ENCODE peak calls at places on chromosomes 2 and 18, in nine cellular contexts. One of them, this sample, is unnamed.

GRCh38 chr2:100104718-100105677 is 37.4 kb downstream of the AFF3 start:
- DNase-seq in GM23338: peak
- DNase-seq in GM12865: no peak
- DNase-seq in cardiac fibroblast: no peak
- DNase-seq in HCT116: no peak
- DNase-seq in CD8-positive, alpha-beta T cell: no peak
- DNase-seq in NB4: no peak
- DNase-seq in thoracic aorta: no peak
- DNase-seq in psoas muscle: peak
- DNase-seq in this sample: no peak

GRCh38 chr18:10044054-10044453 is 130.2 kb downstream of the VAPA start:
- DNase-seq in NB4: no peak
- DNase-seq in cardiac fibroblast: no peak
- DNase-seq in GM23338: peak
- DNase-seq in CD8-positive, alpha-beta T cell: no peak
- DNase-seq in thoracic aorta: no peak
- DNase-seq in psoas muscle: no peak
- DNase-seq in GM12865: no peak
- DNase-seq in HCT116: no peak
- DNase-seq in this sample: no peak

GRCh38 chr2:167924556-167924955 is 322.8 kb downstream of the STK39 start:
- DNase-seq in CD8-positive, alpha-beta T cell: no peak
- DNase-seq in GM23338: no peak
- DNase-seq in thoracic aorta: no peak
- DNase-seq in NB4: no peak
- DNase-seq in HCT116: no peak
- DNase-seq in cardiac fibroblast: no peak
- DNase-seq in GM12865: no peak
- DNase-seq in psoas muscle: no peak
- DNase-seq in this sample: no peak

GRCh38 chr2:127713562-127713961 is 12.3 kb downstream of the SFT2D3 start:
- DNase-seq in GM12865: no peak
- DNase-seq in HCT116: no peak
- DNase-seq in thoracic aorta: no peak
- DNase-seq in NB4: no peak
- DNase-seq in CD8-positive, alpha-beta T cell: no peak
- DNase-seq in GM23338: no peak
- DNase-seq in cardiac fibroblast: no peak
- DNase-seq in psoas muscle: no peak
- DNase-seq in this sample: no peak

GRCh38 chr18:47168913-47169312 is 7.3 kb downstream of the IER3IP1 start:
- DNase-seq in GM12865: no peak
- DNase-seq in psoas muscle: no peak
- DNase-seq in GM23338: no peak
- DNase-seq in NB4: peak
- DNase-seq in cardiac fibroblast: no peak
- DNase-seq in HCT116: no peak
- DNase-seq in CD8-positive, alpha-beta T cell: no peak
- DNase-seq in thoracic aorta: no peak
- DNase-seq in this sample: no peak

GRCh38 chr2:6812857-6813530 is 52.7 kb downstream of the CMPK2 start:
- DNase-seq in GM23338: peak
- DNase-seq in NB4: no peak
- DNase-seq in HCT116: no peak
- DNase-seq in GM12865: no peak
- DNase-seq in CD8-positive, alpha-beta T cell: no peak
- DNase-seq in thoracic aorta: no peak
- DNase-seq in cardiac fibroblast: no peak
- DNase-seq in psoas muscle: no peak
- DNase-seq in this sample: no peak

GRCh38 chr18:62332964-62333695 is 8.0 kb downstream of the TNFRSF11A start:
- DNase-seq in GM23338: no peak
- DNase-seq in cardiac fibroblast: no peak
- DNase-seq in NB4: no peak
- DNase-seq in CD8-positive, alpha-beta T cell: no peak
- DNase-seq in psoas muscle: no peak
- DNase-seq in GM12865: no peak
- DNase-seq in HCT116: no peak
- DNase-seq in thoracic aorta: no peak
- DNase-seq in this sample: no peak

GRCh38 chr18:79525556-79526467 is 130.1 kb downstream of the NFATC1 start:
- DNase-seq in cardiac fibroblast: no peak
- DNase-seq in NB4: no peak
- DNase-seq in CD8-positive, alpha-beta T cell: no peak
- DNase-seq in psoas muscle: peak
- DNase-seq in HCT116: no peak
- DNase-seq in thoracic aorta: no peak
- DNase-seq in GM23338: no peak
- DNase-seq in GM12865: no peak
- DNase-seq in this sample: peak

GRCh38 chr18:61546598-61546997 is 213.4 kb downstream of the CDH20 start:
- DNase-seq in GM23338: no peak
- DNase-seq in HCT116: peak
- DNase-seq in thoracic aorta: no peak
- DNase-seq in psoas muscle: no peak
- DNase-seq in GM12865: no peak
- DNase-seq in CD8-positive, alpha-beta T cell: no peak
- DNase-seq in NB4: no peak
- DNase-seq in cardiac fibroblast: peak
- DNase-seq in this sample: no peak

GRCh38 chr2:170685591-170685990 is 29.5 kb upstream of the SP5 start:
- DNase-seq in CD8-positive, alpha-beta T cell: no peak
- DNase-seq in GM12865: no peak
- DNase-seq in psoas muscle: no peak
- DNase-seq in cardiac fibroblast: no peak
- DNase-seq in thoracic aorta: no peak
- DNase-seq in GM23338: peak
- DNase-seq in NB4: no peak
- DNase-seq in HCT116: no peak
- DNase-seq in this sample: no peak

GRCh38 chr2:64120928-64121327 is 23.3 kb downstream of the PELI1 start:
- DNase-seq in cardiac fibroblast: peak
- DNase-seq in psoas muscle: no peak
- DNase-seq in NB4: no peak
- DNase-seq in GM23338: no peak
- DNase-seq in GM12865: no peak
- DNase-seq in CD8-positive, alpha-beta T cell: no peak
- DNase-seq in HCT116: no peak
- DNase-seq in thoracic aorta: no peak
- DNase-seq in this sample: no peak

GRCh38 chr2:240200230-240201051 is 60.0 kb upstream of the OTOS start:
- DNase-seq in psoas muscle: no peak
- DNase-seq in CD8-positive, alpha-beta T cell: peak
- DNase-seq in thoracic aorta: no peak
- DNase-seq in NB4: peak
- DNase-seq in GM12865: no peak
- DNase-seq in cardiac fibroblast: no peak
- DNase-seq in GM23338: no peak
- DNase-seq in HCT116: no peak
- DNase-seq in this sample: no peak

GRCh38 chr2:98254504-98255059 is 91.7 kb upstream of the CNGA3 start:
- DNase-seq in NB4: no peak
- DNase-seq in psoas muscle: no peak
- DNase-seq in HCT116: no peak
- DNase-seq in thoracic aorta: no peak
- DNase-seq in CD8-positive, alpha-beta T cell: no peak
- DNase-seq in GM12865: no peak
- DNase-seq in GM23338: no peak
- DNase-seq in cardiac fibroblast: no peak
- DNase-seq in this sample: no peak

GRCh38 chr18:3305933-3306332 is 44.0 kb downstream of the MYL12B start:
- DNase-seq in GM12865: no peak
- DNase-seq in psoas muscle: no peak
- DNase-seq in thoracic aorta: no peak
- DNase-seq in cardiac fibroblast: peak
- DNase-seq in CD8-positive, alpha-beta T cell: no peak
- DNase-seq in GM23338: no peak
- DNase-seq in NB4: peak
- DNase-seq in HCT116: no peak
- DNase-seq in this sample: no peak

DNA sequence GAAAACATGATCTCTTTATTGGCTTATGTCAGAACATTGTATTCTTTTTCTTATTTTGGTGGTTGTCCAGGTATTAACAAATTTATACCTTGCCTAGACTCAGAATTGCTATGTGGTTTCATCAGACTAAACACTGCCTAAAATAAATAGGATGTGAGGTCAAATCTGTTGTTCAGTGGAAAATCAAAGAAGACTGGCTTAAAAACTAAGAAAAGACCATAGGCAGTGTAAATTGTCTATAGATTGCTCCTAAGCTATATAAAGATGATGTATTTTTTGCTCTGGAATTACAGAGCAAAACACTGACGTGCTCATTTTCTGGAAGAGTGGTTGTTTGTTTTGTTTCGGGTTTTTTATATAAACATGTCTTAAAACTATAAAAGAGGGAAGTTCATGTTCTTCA is 266.1 kb downstream of the ALPK2 start:
- DNase-seq in cardiac fibroblast: peak
- DNase-seq in HCT116: no peak
- DNase-seq in thoracic aorta: no peak
- DNase-seq in GM23338: no peak
- DNase-seq in NB4: no peak
- DNase-seq in CD8-positive, alpha-beta T cell: no peak
- DNase-seq in psoas muscle: no peak
- DNase-seq in GM12865: no peak
- DNase-seq in this sample: peak
- H3K4me3 ChIP-seq in cardiac fibroblast: no peak
- H3K4me3 ChIP-seq in HCT116: no peak
- H3K4me3 ChIP-seq in thoracic aorta: no peak
- H3K4me3 ChIP-seq in GM23338: no peak
- H3K4me3 ChIP-seq in NB4: no peak
- H3K4me3 ChIP-seq in CD8-positive, alpha-beta T cell: no peak
- H3K4me3 ChIP-seq in psoas muscle: no peak
- H3K4me3 ChIP-seq in GM12865: no peak
- H3K4me3 ChIP-seq in this sample: no peak

GRCh38 chr2:65435625-65436168 is 3.3 kb upstream of the SPRED2 start:
- DNase-seq in CD8-positive, alpha-beta T cell: peak
- DNase-seq in psoas muscle: peak
- DNase-seq in cardiac fibroblast: peak
- DNase-seq in HCT116: peak
- DNase-seq in thoracic aorta: peak
- DNase-seq in GM23338: peak
- DNase-seq in GM12865: peak
- DNase-seq in NB4: peak
- DNase-seq in this sample: no peak

GRCh38 chr2:65432227-65433190 is at the start of gene SPRED2:
- DNase-seq in HCT116: peak
- DNase-seq in NB4: peak
- DNase-seq in psoas muscle: peak
- DNase-seq in CD8-positive, alpha-beta T cell: peak
- DNase-seq in cardiac fibroblast: peak
- DNase-seq in thoracic aorta: peak
- DNase-seq in GM23338: peak
- DNase-seq in GM12865: peak
- DNase-seq in this sample: peak

GRCh38 chr2:65436825-65437221 is 4.4 kb upstream of the SPRED2 start:
- DNase-seq in GM12865: peak
- DNase-seq in cardiac fibroblast: no peak
- DNase-seq in NB4: peak
- DNase-seq in psoas muscle: no peak
- DNase-seq in thoracic aorta: no peak
- DNase-seq in CD8-positive, alpha-beta T cell: peak
- DNase-seq in GM23338: peak
- DNase-seq in HCT116: no peak
- DNase-seq in this sample: no peak

GRCh38 chr2:65436169-65436824 is 3.9 kb upstream of the SPRED2 start:
- DNase-seq in psoas muscle: peak
- DNase-seq in GM12865: peak
- DNase-seq in HCT116: peak
- DNase-seq in cardiac fibroblast: peak
- DNase-seq in NB4: peak
- DNase-seq in thoracic aorta: peak
- DNase-seq in CD8-positive, alpha-beta T cell: peak
- DNase-seq in GM23338: peak
- DNase-seq in this sample: no peak

GRCh38 chr2:65434592-65435241 is 2.3 kb upstream of the SPRED2 start:
- DNase-seq in HCT116: no peak
- DNase-seq in GM12865: no peak
- DNase-seq in cardiac fibroblast: no peak
- DNase-seq in thoracic aorta: no peak
- DNase-seq in NB4: no peak
- DNase-seq in CD8-positive, alpha-beta T cell: no peak
- DNase-seq in psoas muscle: no peak
- DNase-seq in GM23338: peak
- DNase-seq in this sample: no peak
- H3K4me3 ChIP-seq in HCT116: no peak
- H3K4me3 ChIP-seq in GM12865: no peak
- H3K4me3 ChIP-seq in cardiac fibroblast: no peak
- H3K4me3 ChIP-seq in thoracic aorta: no peak
- H3K4me3 ChIP-seq in NB4: peak
- H3K4me3 ChIP-seq in CD8-positive, alpha-beta T cell: no peak
- H3K4me3 ChIP-seq in psoas muscle: peak
- H3K4me3 ChIP-seq in GM23338: peak
- H3K4me3 ChIP-seq in this sample: no peak

GRCh38 chr18:56307771-56308170 is 330.6 kb downstream of the TXNL1 start:
- DNase-seq in cardiac fibroblast: no peak
- DNase-seq in GM23338: no peak
- DNase-seq in NB4: no peak
- DNase-seq in GM12865: peak
- DNase-seq in psoas muscle: no peak
- DNase-seq in HCT116: no peak
- DNase-seq in thoracic aorta: no peak
- DNase-seq in CD8-positive, alpha-beta T cell: no peak
- DNase-seq in this sample: no peak
- H3K4me3 ChIP-seq in cardiac fibroblast: no peak
- H3K4me3 ChIP-seq in GM23338: no peak
- H3K4me3 ChIP-seq in NB4: no peak
- H3K4me3 ChIP-seq in GM12865: no peak
- H3K4me3 ChIP-seq in psoas muscle: no peak
- H3K4me3 ChIP-seq in HCT116: no peak
- H3K4me3 ChIP-seq in thoracic aorta: no peak
- H3K4me3 ChIP-seq in CD8-positive, alpha-beta T cell: no peak
- H3K4me3 ChIP-seq in this sample: no peak

GRCh38 chr2:33136570-33136969 is 189.8 kb downstream of the LTBP1 start:
- DNase-seq in CD8-positive, alpha-beta T cell: no peak
- DNase-seq in GM12865: peak
- DNase-seq in GM23338: no peak
- DNase-seq in NB4: no peak
- DNase-seq in psoas muscle: no peak
- DNase-seq in HCT116: no peak
- DNase-seq in thoracic aorta: no peak
- DNase-seq in cardiac fibroblast: peak
- DNase-seq in this sample: no peak

GRCh38 chr2:33134764-33135560 is 188.2 kb downstream of the LTBP1 start:
- DNase-seq in NB4: no peak
- DNase-seq in GM12865: no peak
- DNase-seq in thoracic aorta: no peak
- DNase-seq in HCT116: no peak
- DNase-seq in cardiac fibroblast: peak
- DNase-seq in psoas muscle: no peak
- DNase-seq in CD8-positive, alpha-beta T cell: no peak
- DNase-seq in GM23338: no peak
- DNase-seq in this sample: no peak

GRCh38 chr2:33136056-33136455 is 189.3 kb downstream of the LTBP1 start:
- DNase-seq in GM12865: no peak
- DNase-seq in psoas muscle: no peak
- DNase-seq in CD8-positive, alpha-beta T cell: no peak
- DNase-seq in cardiac fibroblast: peak
- DNase-seq in GM23338: no peak
- DNase-seq in thoracic aorta: no peak
- DNase-seq in NB4: no peak
- DNase-seq in HCT116: no peak
- DNase-seq in this sample: no peak

GRCh38 chr2:33134086-33134763 is 187.5 kb downstream of the LTBP1 start:
- DNase-seq in GM23338: peak
- DNase-seq in cardiac fibroblast: peak
- DNase-seq in NB4: no peak
- DNase-seq in psoas muscle: peak
- DNase-seq in CD8-positive, alpha-beta T cell: no peak
- DNase-seq in HCT116: peak
- DNase-seq in thoracic aorta: peak
- DNase-seq in GM12865: no peak
- DNase-seq in this sample: peak

GRCh38 chr2:33135645-33136044 is 188.9 kb downstream of the LTBP1 start:
- DNase-seq in psoas muscle: no peak
- DNase-seq in GM23338: no peak
- DNase-seq in NB4: no peak
- DNase-seq in thoracic aorta: no peak
- DNase-seq in cardiac fibroblast: peak
- DNase-seq in HCT116: no peak
- DNase-seq in CD8-positive, alpha-beta T cell: no peak
- DNase-seq in GM12865: no peak
- DNase-seq in this sample: no peak
- H3K4me3 ChIP-seq in psoas muscle: peak
- H3K4me3 ChIP-seq in GM23338: no peak
- H3K4me3 ChIP-seq in NB4: no peak
- H3K4me3 ChIP-seq in thoracic aorta: peak
- H3K4me3 ChIP-seq in cardiac fibroblast: peak
- H3K4me3 ChIP-seq in HCT116: no peak
- H3K4me3 ChIP-seq in CD8-positive, alpha-beta T cell: no peak
- H3K4me3 ChIP-seq in GM12865: no peak
- H3K4me3 ChIP-seq in this sample: no peak

This sample was measured in LNCaP clone FGC.